ENCODE peak calls at places on chromosomes 12 and 14, in five cellular contexts. G is HTR-8/SVneo, H is T1000, M is fibroblast of the conjunctiva, V is EL. Y is an unnamed sample.

GRCh38 chr14:95260537-95261440 is 58.9 kb downstream of the CLMN start:
- DNase-seq in G (no peak), H (no peak), M (peak), V (no peak), Y (no peak)

GRCh38 chr12:57837779-57838562 is 8.6 kb downstream of the CTDSP2 start:
- DNase-seq in G (peak), H (no peak), M (peak), V (peak), Y (peak)

GRCh38 chr12:46459111-46459510 is 86.5 kb upstream of the SLC38A2 start:
- DNase-seq in G (no peak), H (peak), M (peak), V (peak), Y (no peak)

GRCh38 chr12:39368891-39369290 is 74.0 kb downstream of the KIF21A start:
- DNase-seq in G (no peak), H (no peak), M (no peak), V (peak), Y (no peak)

GRCh38 chr12:3989218-3989550 is 116.0 kb upstream of the PARP11 start:
- DNase-seq in G (no peak), H (no peak), M (no peak), V (no peak), Y (no peak)

GRCh38 chr14:21686468-21686867 is 12.8 kb upstream of the OR4E1 start:
- DNase-seq in G (no peak), H (no peak), M (no peak), V (no peak), Y (no peak)

GRCh38 chr12:10986812-10987211 is at the start of gene TAS2R50:
- DNase-seq in G (no peak), H (no peak), M (no peak), V (no peak), Y (no peak)

GRCh38 chr14:100788517-100789365 is 37.2 kb upstream of the MEG3 start:
- DNase-seq in G (no peak), H (no peak), M (no peak), V (no peak), Y (no peak)

GRCh38 chr12:116476227-116476852 is 82.8 kb upstream of the MAP1LC3B2 start:
- DNase-seq in G (no peak), H (no peak), M (no peak), V (no peak), Y (no peak)

GRCh38 chr14:83172363-83172762 is 1638.7 kb upstream of the SEL1L start:
- DNase-seq in G (peak), H (no peak), M (no peak), V (peak), Y (no peak)

GRCh38 chr12:127273621-127274020 is 993.3 kb upstream of the TMEM132C start:
- DNase-seq in G (no peak), H (no peak), M (no peak), V (peak), Y (no peak)

GRCh38 chr14:55212611-55213010 is 21.2 kb upstream of the DLGAP5 start:
- DNase-seq in G (no peak), H (no peak), M (no peak), V (no peak), Y (no peak)

GRCh38 chr12:12010277-12011031 is 60.3 kb upstream of the BCL2L14 start:
- DNase-seq in G (peak), H (no peak), M (no peak), V (peak), Y (no peak)

GRCh38 chr12:99212275-99212674 is 435.3 kb upstream of the GARIN6 start:
- DNase-seq in G (no peak), H (no peak), M (no peak), V (no peak), Y (no peak)

GRCh38 chr12:68641138-68641537 is 30.4 kb downstream of the RAP1B start:
- DNase-seq in G (no peak), H (no peak), M (no peak), V (no peak), Y (no peak)

GRCh38 chr14:47044841-47045240 is 393.3 kb upstream of the RPL10L start:
- DNase-seq in G (no peak), H (no peak), M (no peak), V (no peak), Y (no peak)

GRCh38 chr12:46209914-46210834 is 58.7 kb downstream of the SLC38A1 start:
- DNase-seq in G (no peak), H (no peak), M (no peak), V (no peak), Y (no peak)

GRCh38 chr12:119461815-119462214 is 127.3 kb downstream of the CCDC60 start:
- DNase-seq in G (no peak), H (no peak), M (no peak), V (no peak), Y (no peak)

GRCh38 chr14:91338369-91338768 is 79.3 kb downstream of the CCDC88C start:
- DNase-seq in G (no peak), H (no peak), M (no peak), V (no peak), Y (no peak)

GRCh38 chr12:71730936-71731335 is 23.7 kb upstream of the RAB21 start:
- DNase-seq in G (no peak), H (peak), M (no peak), V (peak), Y (no peak)

GRCh38 chr12:101698782-101699347 is 1.4 kb downstream of the CHPT1 start:
- DNase-seq in G (peak), H (no peak), M (no peak), V (peak), Y (no peak)

GRCh38 chr14:67970923-67971322 is 151.3 kb downstream of the RAD51B start:
- DNase-seq in G (no peak), H (no peak), M (no peak), V (no peak), Y (no peak)

GRCh38 chr14:73208390-73208789 is 28.9 kb upstream of the PAPLN start:
- DNase-seq in G (no peak), H (no peak), M (no peak), V (no peak), Y (no peak)

GRCh38 chr14:70359076-70359424 is 433 bp downstream of the COX16 start:
- DNase-seq in G (peak), H (peak), M (no peak), V (peak), Y (no peak)